ENCODE peak calls at places on chromosomes 16 and 17, in five cellular contexts. Q, Y, G, H and Z are unnamed samples.

GRCh38 chr17:55067697-55068439 is 99.3 kb downstream of the STXBP4 start:
- DNase-seq in Q (no peak), Y (peak), G (no peak), H (no peak), Z (no peak)

GRCh38 chr17:5817475-5818395 is 233.4 kb upstream of the NLRP1 start:
- DNase-seq in Q (no peak), Y (no peak), G (no peak), H (no peak), Z (no peak)

GRCh38 chr17:82356845-82357355 is 2.1 kb upstream of the TEX19 start:
- DNase-seq in Q (no peak), Y (no peak), G (no peak), H (no peak), Z (no peak)

GRCh38 chr17:57609125-57609877 is 135.8 kb downstream of the CCDC182 start:
- DNase-seq in Q (peak), Y (no peak), G (no peak), H (no peak), Z (no peak)

GRCh38 chr17:76378548-76379274 is 5.7 kb upstream of the SPHK1 start:
- DNase-seq in Q (no peak), Y (no peak), G (no peak), H (no peak), Z (no peak)

GRCh38 chr17:57970706-57971105 is 15.5 kb upstream of the CUEDC1 start:
- DNase-seq in Q (no peak), Y (peak), G (no peak), H (no peak), Z (no peak)

GRCh38 chr17:17812211-17813054 is 24.4 kb downstream of the SREBF1 start:
- DNase-seq in Q (peak), Y (peak), G (peak), H (peak), Z (peak)

GRCh38 chr17:50421308-50422031 is 4.5 kb upstream of the ACSF2 start:
- DNase-seq in Q (no peak), Y (no peak), G (no peak), H (no peak), Z (no peak)

GRCh38 chr16:56424404-56424765 is 960 bp downstream of the AMFR start:
- DNase-seq in Q (no peak), Y (no peak), G (no peak), H (no peak), Z (no peak)

GRCh38 chr16:86576591-86577313 is 1.6 kb upstream of the FOXL1 start:
- DNase-seq in Q (no peak), Y (no peak), G (no peak), H (no peak), Z (no peak)

GRCh38 chr16:4795181-4795827 is at the start of gene SMIM22:
- DNase-seq in Q (no peak), Y (no peak), G (no peak), H (no peak), Z (no peak)
- TF ChIP-seq POLR2A in Q (no peak), Y (no peak), G (no peak), H (no peak), Z (no peak)

GRCh38 chr17:8630227-8630801 is at the start of gene MYH10:
- DNase-seq in Q (no peak), Y (no peak), G (peak), H (no peak), Z (no peak)
- TF ChIP-seq POLR2A in Q (no peak), Y (peak), G (no peak), H (peak), Z (no peak)

GRCh38 chr17:46922804-46923635 is at the start of gene GOSR2:
- DNase-seq in Q (peak), Y (peak), G (peak), H (peak), Z (peak)
- TF ChIP-seq POLR2A in Q (peak), Y (peak), G (peak), H (peak), Z (peak)

GRCh38 chr16:81073560-81074330 is 3.3 kb downstream of the C16orf46 start:
- DNase-seq in Q (no peak), Y (no peak), G (no peak), H (no peak), Z (no peak)

GRCh38 chr16:81081007-81081406 is 4.0 kb upstream of the C16orf46 start:
- DNase-seq in Q (no peak), Y (no peak), G (no peak), H (no peak), Z (no peak)

GRCh38 chr16:81080233-81080632 is 3.2 kb upstream of the C16orf46 start:
- DNase-seq in Q (no peak), Y (no peak), G (no peak), H (no peak), Z (no peak)

GRCh38 chr16:81076566-81077076 is 417 bp downstream of the C16orf46 start:
- DNase-seq in Q (peak), Y (peak), G (peak), H (peak), Z (peak)

DNA sequence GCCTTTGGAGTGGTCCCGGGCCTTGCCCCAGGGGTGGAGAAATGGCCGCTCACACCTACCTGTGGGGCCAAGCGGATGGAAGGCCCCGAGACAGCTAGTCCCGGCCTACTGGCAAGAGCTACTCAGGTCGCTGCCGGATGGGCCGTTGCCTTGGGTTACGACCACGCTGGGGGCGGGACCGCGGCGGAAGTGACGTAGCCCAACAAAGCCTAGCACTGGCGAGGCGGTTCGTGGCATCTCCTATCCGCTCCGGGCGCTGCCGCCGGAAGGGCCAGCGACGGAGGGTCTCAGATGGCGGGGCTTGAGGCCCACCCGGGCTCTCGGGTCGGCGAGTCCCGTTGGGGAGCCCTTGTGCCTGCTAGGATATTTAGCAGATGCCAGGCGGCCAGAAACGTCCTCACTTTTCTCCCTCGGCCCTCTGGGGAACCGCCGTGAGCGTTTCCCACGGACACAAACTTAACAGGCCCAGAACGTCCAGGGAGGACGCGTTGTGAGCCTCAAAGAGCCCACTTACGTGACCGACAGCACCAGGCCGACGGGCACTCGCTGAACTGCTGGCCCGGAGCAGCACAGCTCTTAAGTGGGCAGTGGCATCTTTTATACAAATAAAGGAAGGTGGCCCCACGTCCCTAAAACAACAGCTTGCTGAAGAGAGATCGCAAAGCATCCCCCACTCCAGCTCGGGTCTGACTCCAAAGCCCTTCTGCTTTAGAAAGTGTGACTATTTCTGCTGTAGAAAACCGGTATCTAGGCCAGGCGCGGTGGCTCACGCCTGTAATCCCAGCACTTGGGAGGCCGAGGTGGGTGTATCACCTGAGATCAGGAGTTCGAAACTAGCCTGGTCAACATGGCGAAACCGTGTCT is at the start of gene C16orf46:
- DNase-seq in Q (peak), Y (peak), G (peak), H (peak), Z (peak)
- TF ChIP-seq POLR2A in Q (peak), Y (peak), G (peak), H (peak), Z (peak)